ENCODE peak calls at places on chromosomes 13 and 19, in nine cellular contexts. Q, S, M, A, R, L, F, Y and G are unnamed samples.

GRCh38 chr19:18428837-18429674 is 8.9 kb downstream of the ISYNA1 start:
- DNase-seq in Y (peak; percentile 87), A (peak; percentile 94), F (peak; percentile 65), L (no peak), M (peak; percentile 73), R (peak; percentile 70), Q (peak; percentile 93), S (peak; percentile 76), G (peak; percentile 97)

GRCh38 chr13:43057653-43058317 is 34.4 kb downstream of the DNAJC15 start:
- DNase-seq in Y (no peak), A (no peak), S (peak; percentile 46), F (no peak), M (no peak), L (no peak), R (no peak), Q (no peak), G (no peak)

GRCh38 chr19:5038631-5039271 is 69.8 kb downstream of the KDM4B start:
- DNase-seq in L (peak; percentile 56), M (no peak), F (no peak), Q (peak; percentile 59), Y (peak; percentile 59), R (no peak), S (no peak), A (no peak), G (peak; percentile 47)

GRCh38 chr19:41934849-41935374 is 6.7 kb upstream of the ERFL start:
- DNase-seq in S (peak; percentile 76), M (peak; percentile 62), R (peak; percentile 58), Q (peak; percentile 75), F (peak; percentile 57), L (peak; percentile 65), A (peak; percentile 86), Y (peak; percentile 79), G (peak; percentile 92)

GRCh38 chr13:100673376-100673830 is 1.2 kb downstream of the TMTC4 start:
- DNase-seq in L (no peak), A (no peak), Y (peak; percentile 3), R (no peak), S (no peak), M (no peak), Q (no peak), F (no peak), G (peak; percentile 46)

GRCh38 chr19:10450853-10451609 is 30.7 kb downstream of the PDE4A start:
- DNase-seq in Q (no peak), F (no peak), Y (peak; percentile 69), A (no peak), M (no peak), L (peak; percentile 44), S (no peak), R (no peak), G (peak; percentile 56)

GRCh38 chr13:79522583-79522982 is 41.6 kb downstream of the NDFIP2 start:
- DNase-seq in F (no peak), L (peak; percentile 27), Q (no peak), A (no peak), M (no peak), R (no peak), S (no peak), Y (no peak), G (no peak)

GRCh38 chr13:112341976-112342735 is 34.0 kb upstream of the SPACA7 start:
- DNase-seq in L (no peak), S (no peak), M (no peak), Q (no peak), F (no peak), Y (no peak), R (no peak), A (no peak), G (no peak)

GRCh38 chr13:63696055-63696454 is 2280.4 kb upstream of the PCDH20 start:
- DNase-seq in M (no peak), Y (no peak), F (no peak), R (no peak), S (no peak), A (no peak), L (peak; percentile 2), Q (no peak), G (no peak)

GRCh38 chr13:52744842-52745241 is 5.2 kb upstream of the CNMD start:
- DNase-seq in R (no peak), F (no peak), M (no peak), A (no peak), Y (no peak), Q (peak; percentile 95), S (no peak), L (no peak), G (peak; percentile 14)

GRCh38 chr13:69363360-69363759 is 744.3 kb upstream of the ATXN8OS start:
- DNase-seq in S (no peak), M (no peak), Q (no peak), L (no peak), Y (no peak), F (no peak), R (no peak), A (no peak), G (no peak)

GRCh38 chr19:51687791-51688664 is 5.1 kb upstream of the SPACA6 start:
- DNase-seq in A (no peak), R (peak; percentile 72), M (no peak), S (peak; percentile 70), F (no peak), Q (no peak), L (peak; percentile 62), Y (no peak), G (peak; percentile 59)